ENCODE peak calls at places on chromosomes 7 and 10, in seven cellular contexts. One of them, this sample, is unnamed.

GRCh38 chr7:12431886-12432285 is 28.2 kb upstream of the VWDE start:
- DNase-seq in HepG2: peak
- DNase-seq in SK-N-SH: no peak
- DNase-seq in K562: no peak
- DNase-seq in NT2/D1: no peak
- DNase-seq in GM12878: no peak
- DNase-seq in H1: no peak
- DNase-seq in this sample: no peak

GRCh38 chr7:81501220-81501619 is 268.6 kb downstream of the HGF start:
- DNase-seq in SK-N-SH: peak
- DNase-seq in K562: no peak
- DNase-seq in NT2/D1: no peak
- DNase-seq in HepG2: no peak
- DNase-seq in GM12878: no peak
- DNase-seq in H1: no peak
- DNase-seq in this sample: peak

GRCh38 chr10:92742331-92743228 is 52.8 kb downstream of the HHEX start:
- DNase-seq in GM12878: peak
- DNase-seq in NT2/D1: no peak
- DNase-seq in H1: no peak
- DNase-seq in HepG2: no peak
- DNase-seq in SK-N-SH: no peak
- DNase-seq in K562: no peak
- DNase-seq in this sample: no peak

GRCh38 chr10:78777466-78778256 is 291.1 kb upstream of the ZMIZ1 start:
- DNase-seq in NT2/D1: no peak
- DNase-seq in SK-N-SH: peak
- DNase-seq in K562: no peak
- DNase-seq in GM12878: no peak
- DNase-seq in HepG2: no peak
- DNase-seq in H1: no peak
- DNase-seq in this sample: no peak

GRCh38 chr7:141013345-141013715 is 1.4 kb downstream of the MRPS33 start:
- DNase-seq in K562: no peak
- DNase-seq in GM12878: no peak
- DNase-seq in H1: no peak
- DNase-seq in NT2/D1: no peak
- DNase-seq in HepG2: no peak
- DNase-seq in SK-N-SH: no peak
- DNase-seq in this sample: no peak

GRCh38 chr10:86343761-86344160 is 22.8 kb downstream of the GRID1 start:
- DNase-seq in HepG2: no peak
- DNase-seq in K562: no peak
- DNase-seq in NT2/D1: no peak
- DNase-seq in H1: no peak
- DNase-seq in SK-N-SH: no peak
- DNase-seq in GM12878: no peak
- DNase-seq in this sample: no peak

GRCh38 chr7:66639773-66640172 is 11.1 kb downstream of the KCTD7 start:
- DNase-seq in NT2/D1: no peak
- DNase-seq in HepG2: no peak
- DNase-seq in H1: no peak
- DNase-seq in GM12878: no peak
- DNase-seq in K562: peak
- DNase-seq in SK-N-SH: no peak
- DNase-seq in this sample: no peak

GRCh38 chr10:61939575-61940301 is 38.2 kb downstream of the ARID5B start:
- DNase-seq in HepG2: no peak
- DNase-seq in H1: no peak
- DNase-seq in NT2/D1: no peak
- DNase-seq in GM12878: no peak
- DNase-seq in K562: no peak
- DNase-seq in SK-N-SH: no peak
- DNase-seq in this sample: no peak

GRCh38 chr7:110502893-110503465 is 587.9 kb upstream of the LRRN3 start:
- DNase-seq in GM12878: no peak
- DNase-seq in NT2/D1: no peak
- DNase-seq in K562: no peak
- DNase-seq in SK-N-SH: no peak
- DNase-seq in HepG2: no peak
- DNase-seq in H1: no peak
- DNase-seq in this sample: no peak

GRCh38 chr7:107394831-107395230 is 75.0 kb upstream of the GPR22 start:
- DNase-seq in HepG2: no peak
- DNase-seq in K562: no peak
- DNase-seq in GM12878: no peak
- DNase-seq in NT2/D1: no peak
- DNase-seq in H1: no peak
- DNase-seq in SK-N-SH: no peak
- DNase-seq in this sample: no peak

GRCh38 chr7:151847681-151848081 is 29.2 kb downstream of the PRKAG2 start:
- DNase-seq in H1: no peak
- DNase-seq in K562: no peak
- DNase-seq in SK-N-SH: no peak
- DNase-seq in GM12878: no peak
- DNase-seq in HepG2: no peak
- DNase-seq in NT2/D1: no peak
- DNase-seq in this sample: no peak

GRCh38 chr7:42082144-42082543 is 154.9 kb downstream of the GLI3 start:
- DNase-seq in H1: no peak
- DNase-seq in K562: no peak
- DNase-seq in SK-N-SH: no peak
- DNase-seq in HepG2: no peak
- DNase-seq in GM12878: no peak
- DNase-seq in NT2/D1: no peak
- DNase-seq in this sample: no peak

GRCh38 chr7:141150465-141150864 is 76.6 kb downstream of the TMEM178B start:
- DNase-seq in SK-N-SH: no peak
- DNase-seq in K562: no peak
- DNase-seq in GM12878: no peak
- DNase-seq in NT2/D1: no peak
- DNase-seq in H1: no peak
- DNase-seq in HepG2: no peak
- DNase-seq in this sample: no peak

GRCh38 chr10:30431435-30431911 is 2.5 kb upstream of the MAP3K8 start:
- DNase-seq in SK-N-SH: no peak
- DNase-seq in GM12878: no peak
- DNase-seq in HepG2: no peak
- DNase-seq in NT2/D1: no peak
- DNase-seq in H1: no peak
- DNase-seq in K562: no peak
- DNase-seq in this sample: no peak

GRCh38 chr7:32564542-32564941 is 69.3 kb downstream of the AVL9 start:
- DNase-seq in SK-N-SH: no peak
- DNase-seq in GM12878: no peak
- DNase-seq in K562: no peak
- DNase-seq in HepG2: no peak
- DNase-seq in NT2/D1: no peak
- DNase-seq in H1: no peak
- DNase-seq in this sample: no peak

GRCh38 chr10:30931094-30931493 is 100.6 kb downstream of the ZNF438 start:
- DNase-seq in NT2/D1: no peak
- DNase-seq in H1: no peak
- DNase-seq in HepG2: no peak
- DNase-seq in GM12878: no peak
- DNase-seq in SK-N-SH: no peak
- DNase-seq in K562: no peak
- DNase-seq in this sample: no peak

GRCh38 chr10:114629083-114629823 is 28.8 kb downstream of the ABLIM1 start:
- DNase-seq in K562: no peak
- DNase-seq in HepG2: no peak
- DNase-seq in NT2/D1: no peak
- DNase-seq in H1: no peak
- DNase-seq in GM12878: no peak
- DNase-seq in SK-N-SH: no peak
- DNase-seq in this sample: no peak

GRCh38 chr10:114632869-114633715 is 25.0 kb downstream of the ABLIM1 start:
- DNase-seq in HepG2: peak
- DNase-seq in H1: no peak
- DNase-seq in GM12878: no peak
- DNase-seq in SK-N-SH: peak
- DNase-seq in K562: no peak
- DNase-seq in NT2/D1: no peak
- DNase-seq in this sample: peak

GRCh38 chr10:114631090-114631677 is 26.9 kb downstream of the ABLIM1 start:
- DNase-seq in SK-N-SH: peak
- DNase-seq in GM12878: no peak
- DNase-seq in K562: no peak
- DNase-seq in H1: no peak
- DNase-seq in NT2/D1: no peak
- DNase-seq in HepG2: no peak
- DNase-seq in this sample: no peak

GRCh38 chr10:114629824-114630430 is 28.1 kb downstream of the ABLIM1 start:
- DNase-seq in NT2/D1: no peak
- DNase-seq in GM12878: no peak
- DNase-seq in H1: no peak
- DNase-seq in K562: no peak
- DNase-seq in HepG2: no peak
- DNase-seq in SK-N-SH: no peak
- DNase-seq in this sample: no peak

GRCh38 chr10:114631678-114632417 is 26.2 kb downstream of the ABLIM1 start:
- DNase-seq in HepG2: peak
- DNase-seq in H1: no peak
- DNase-seq in GM12878: no peak
- DNase-seq in NT2/D1: no peak
- DNase-seq in K562: peak
- DNase-seq in SK-N-SH: peak
- DNase-seq in this sample: no peak
- TF ChIP-seq YY1 in HepG2: no peak
- TF ChIP-seq YY1 in H1: peak
- TF ChIP-seq YY1 in GM12878: no peak
- TF ChIP-seq YY1 in NT2/D1: no peak
- TF ChIP-seq YY1 in K562: no peak
- TF ChIP-seq YY1 in SK-N-SH: no peak
- TF ChIP-seq YY1 in this sample: no peak

GRCh38 chr10:89095701-89096391 is 105.2 kb downstream of the FAS start:
- DNase-seq in HepG2: no peak
- DNase-seq in H1: no peak
- DNase-seq in K562: no peak
- DNase-seq in NT2/D1: no peak
- DNase-seq in GM12878: no peak
- DNase-seq in SK-N-SH: no peak
- DNase-seq in this sample: no peak

GRCh38 chr10:89102710-89103109 is 104.4 kb downstream of the CH25H start:
- DNase-seq in GM12878: no peak
- DNase-seq in SK-N-SH: no peak
- DNase-seq in HepG2: no peak
- DNase-seq in H1: no peak
- DNase-seq in K562: no peak
- DNase-seq in NT2/D1: no peak
- DNase-seq in this sample: no peak

GRCh38 chr10:89100680-89101079 is 106.4 kb downstream of the CH25H start:
- DNase-seq in HepG2: no peak
- DNase-seq in H1: no peak
- DNase-seq in SK-N-SH: no peak
- DNase-seq in NT2/D1: no peak
- DNase-seq in GM12878: no peak
- DNase-seq in K562: no peak
- DNase-seq in this sample: no peak
- TF ChIP-seq YY1 in HepG2: no peak
- TF ChIP-seq YY1 in H1: no peak
- TF ChIP-seq YY1 in SK-N-SH: no peak
- TF ChIP-seq YY1 in NT2/D1: no peak
- TF ChIP-seq YY1 in GM12878: no peak
- TF ChIP-seq YY1 in K562: no peak
- TF ChIP-seq YY1 in this sample: no peak

GRCh38 chr7:34096777-34097176 is 191.4 kb downstream of the BMPER start:
- DNase-seq in NT2/D1: peak
- DNase-seq in HepG2: no peak
- DNase-seq in H1: no peak
- DNase-seq in SK-N-SH: no peak
- DNase-seq in K562: no peak
- DNase-seq in GM12878: no peak
- DNase-seq in this sample: no peak
- TF ChIP-seq YY1 in NT2/D1: no peak
- TF ChIP-seq YY1 in HepG2: no peak
- TF ChIP-seq YY1 in H1: no peak
- TF ChIP-seq YY1 in SK-N-SH: no peak
- TF ChIP-seq YY1 in K562: no peak
- TF ChIP-seq YY1 in GM12878: no peak
- TF ChIP-seq YY1 in this sample: no peak

GRCh38 chr10:69477968-69478597 is 26.8 kb downstream of the TSPAN15 start:
- DNase-seq in K562: no peak
- DNase-seq in SK-N-SH: no peak
- DNase-seq in NT2/D1: no peak
- DNase-seq in GM12878: no peak
- DNase-seq in H1: no peak
- DNase-seq in HepG2: no peak
- DNase-seq in this sample: no peak
- TF ChIP-seq YY1 in K562: no peak
- TF ChIP-seq YY1 in SK-N-SH: no peak
- TF ChIP-seq YY1 in NT2/D1: no peak
- TF ChIP-seq YY1 in GM12878: no peak
- TF ChIP-seq YY1 in H1: no peak
- TF ChIP-seq YY1 in HepG2: no peak
- TF ChIP-seq YY1 in this sample: no peak